ENCODE peak calls at places on chromosome 10, in four cellular contexts. T is Peyer's patch, U is H9, J is right lobe of liver. E is an unnamed sample.

GRCh38 chr10:24723386-24723787 is 300 bp downstream of the ARHGAP21 start:
- DNase-seq in T (peak; percentile 73), U (no peak), J (no peak), E (no peak)

GRCh38 chr10:89515031-89515841 is 20.2 kb downstream of the SLC16A12 start:
- DNase-seq in T (no peak), U (no peak), J (no peak), E (no peak)

GRCh38 chr10:52818019-52818418 is 45.4 kb upstream of the MBL2 start:
- DNase-seq in T (no peak), U (no peak), J (no peak), E (no peak)

GRCh38 chr10:16477757-16478156 is 40.9 kb downstream of the PTER start:
- DNase-seq in T (no peak), U (no peak), J (no peak), E (no peak)

GRCh38 chr10:11403116-11403515 is 208.3 kb downstream of the USP6NL start:
- DNase-seq in T (no peak), U (no peak), J (no peak), E (no peak)

GRCh38 chr10:84156009-84156408 is 16.7 kb downstream of the GHITM start:
- DNase-seq in T (no peak), U (no peak), J (no peak), E (no peak)

GRCh38 chr10:99235872-99236626 is 397 bp upstream of the HPSE2 start:
- DNase-seq in T (no peak), U (peak; percentile 68), J (no peak), E (no peak)

GRCh38 chr10:12350167-12350872 is 973 bp downstream of the CAMK1D start:
- DNase-seq in T (peak; percentile 72), U (peak; percentile 45), J (peak; percentile 57), E (no peak)

GRCh38 chr10:74156919-74157289 is 5.9 kb downstream of the ADK start:
- DNase-seq in T (no peak), U (no peak), J (no peak), E (no peak)

GRCh38 chr10:76274933-76275332 is 843.5 kb downstream of the LRMDA start:
- DNase-seq in T (no peak), U (no peak), J (no peak), E (no peak)

GRCh38 chr10:29590598-29591415 is 44.0 kb downstream of the SVIL start:
- DNase-seq in T (no peak), U (no peak), J (no peak), E (no peak)

GRCh38 chr10:48620719-48621118 is 15.8 kb upstream of the ARHGAP22 start:
- DNase-seq in T (no peak), U (no peak), J (no peak), E (no peak)

GRCh38 chr10:112215342-112215774 is 31.8 kb upstream of the GPAM start:
- DNase-seq in T (no peak), U (no peak), J (peak; percentile 94), E (no peak)

GRCh38 chr10:100743626-100744135 is 1.7 kb upstream of the PAX2 start:
- DNase-seq in T (no peak), U (peak; percentile 71), J (peak; percentile 65), E (peak; percentile 66)

GRCh38 chr10:29304259-29305030 is 15.6 kb downstream of the LYZL1 start:
- DNase-seq in T (no peak), U (peak; percentile 54), J (peak; percentile 72), E (peak; percentile 74)

GRCh38 chr10:121754667-121755066 is 156.4 kb upstream of the FGFR2 start:
- DNase-seq in T (no peak), U (no peak), J (no peak), E (no peak)

GRCh38 chr10:79242620-79243152 is 104.6 kb upstream of the PPIF start:
- DNase-seq in T (no peak), U (peak; percentile 62), J (no peak), E (no peak)

GRCh38 chr10:97686301-97686961 is 610 bp downstream of the AVPI1 start:
- DNase-seq in T (no peak), U (no peak), J (no peak), E (no peak)

GRCh38 chr10:23192741-23193434 is 776 bp downstream of the PTF1A start:
- DNase-seq in T (no peak), U (peak; percentile 64), J (no peak), E (no peak)

GRCh38 chr10:109529258-109529657 is 394.1 kb downstream of the XPNPEP1 start:
- DNase-seq in T (no peak), U (no peak), J (no peak), E (no peak)

GRCh38 chr10:36383349-36383748 is 741.3 kb upstream of the FZD8 start:
- DNase-seq in T (no peak), U (no peak), J (no peak), E (no peak)

GRCh38 chr10:80453715-80454525 is at the start of gene TSPAN14:
- DNase-seq in T (peak; percentile 93), U (peak; percentile 82), J (peak; percentile 89), E (peak; percentile 85)

GRCh38 chr10:45000138-45000763 is 472 bp upstream of the ZNF22 start:
- DNase-seq in T (no peak), U (no peak), J (peak; percentile 75), E (peak; percentile 92)

GRCh38 chr10:87882555-87883294 is 19.3 kb downstream of the PTEN start:
- DNase-seq in T (no peak), U (no peak), J (no peak), E (no peak)

GRCh38 chr10:132685121-132685891 is 100.6 kb downstream of the NKX6-2 start:
- DNase-seq in T (peak; percentile 62), U (peak; percentile 22), J (peak; percentile 39), E (peak; percentile 93)

GRCh38 chr10:12631216-12631615 is 281.9 kb downstream of the CAMK1D start:
- DNase-seq in T (no peak), U (no peak), J (no peak), E (peak; percentile 23)

GRCh38 chr10:28873540-28873939 is 196.2 kb downstream of the BAMBI start:
- DNase-seq in T (peak; percentile 60), U (no peak), J (peak; percentile 73), E (no peak)

GRCh38 chr10:14571866-14572507 is 202.7 kb downstream of the FAM107B start:
- DNase-seq in T (no peak), U (peak; percentile 23), J (peak; percentile 92), E (no peak)

GRCh38 chr10:14570800-14571199 is 203.9 kb downstream of the FAM107B start:
- DNase-seq in T (no peak), U (no peak), J (no peak), E (no peak)

GRCh38 chr10:14573666-14574261 is 200.9 kb downstream of the FAM107B start:
- DNase-seq in T (no peak), U (peak; percentile 2), J (no peak), E (no peak)

GRCh38 chr10:14574885-14575284 is 199.8 kb downstream of the FAM107B start:
- DNase-seq in T (no peak), U (no peak), J (no peak), E (no peak)

DNA sequence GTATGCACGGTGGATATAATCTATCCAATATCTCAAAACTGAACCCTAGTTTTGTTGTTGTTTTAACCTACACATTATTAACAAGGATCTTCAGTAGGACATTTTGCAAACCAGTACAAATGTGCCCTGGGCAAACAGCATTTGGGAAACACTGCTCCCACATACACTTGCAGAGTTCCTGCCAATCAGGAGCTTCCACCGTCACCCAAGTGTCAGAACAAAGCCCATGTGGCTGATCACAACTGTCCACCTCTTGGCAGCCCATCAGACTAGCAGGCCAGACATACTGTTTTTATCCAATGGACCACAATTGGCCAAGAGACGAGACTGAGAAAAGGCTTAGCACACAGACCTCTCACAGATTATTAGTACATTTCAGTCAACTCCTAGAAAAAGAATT is 200.4 kb downstream of the FAM107B start:
- DNase-seq in T (no peak), U (peak; percentile 8), J (no peak), E (no peak)
- H3K4me1 ChIP-seq in T (peaks cover 4% of the 10 kb centered on the region), U (peaks cover 6% of the 10 kb centered on the region), J (peaks cover 25% of the 10 kb centered on the region), E (no peaks in the 10 kb centered on the region)

DNA sequence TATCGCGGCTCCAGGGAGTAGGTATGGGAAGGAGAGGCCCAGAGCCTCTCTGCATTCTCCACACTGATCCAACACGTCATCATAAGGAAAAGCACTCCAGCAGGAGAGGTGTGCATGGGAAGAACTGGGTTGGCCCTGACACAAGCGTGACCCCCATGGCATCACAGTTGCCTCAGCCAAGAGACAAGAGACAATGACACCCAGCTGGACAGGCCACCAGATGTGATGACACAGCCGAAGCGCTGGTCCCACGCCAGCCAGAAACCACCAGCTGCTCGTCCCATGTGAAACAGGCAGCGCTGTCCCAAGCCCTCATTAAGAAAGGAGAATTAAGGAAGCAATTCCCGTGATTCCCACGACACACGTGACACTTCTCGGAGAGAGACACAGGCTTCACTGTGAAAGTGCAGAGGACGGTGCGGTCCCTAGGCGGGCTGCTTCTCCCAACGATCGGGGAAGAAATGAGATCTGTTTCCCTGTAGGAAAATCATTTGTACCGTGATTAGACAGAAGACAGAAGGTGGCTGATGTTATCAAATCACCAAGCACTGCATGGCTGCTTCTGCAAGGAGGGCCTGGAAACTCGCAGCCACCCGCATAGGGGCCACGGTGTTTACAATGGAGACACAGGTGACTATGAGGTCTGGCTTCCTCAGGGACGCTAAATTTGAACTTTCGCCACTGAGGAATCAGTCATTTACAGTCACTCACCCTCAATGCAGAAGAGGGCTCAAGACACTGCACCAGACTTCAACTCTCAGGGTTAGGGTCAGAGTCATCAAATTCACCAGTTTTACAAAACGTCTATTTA is 74.5 kb downstream of the DIP2C start:
- DNase-seq in T (no peak), U (no peak), J (no peak), E (no peak)
- H3K4me1 ChIP-seq in T (peaks cover 35% of the 10 kb centered on the region), U (peaks cover 9% of the 10 kb centered on the region), J (peaks cover 7% of the 10 kb centered on the region), E (no peaks in the 10 kb centered on the region)

DNA sequence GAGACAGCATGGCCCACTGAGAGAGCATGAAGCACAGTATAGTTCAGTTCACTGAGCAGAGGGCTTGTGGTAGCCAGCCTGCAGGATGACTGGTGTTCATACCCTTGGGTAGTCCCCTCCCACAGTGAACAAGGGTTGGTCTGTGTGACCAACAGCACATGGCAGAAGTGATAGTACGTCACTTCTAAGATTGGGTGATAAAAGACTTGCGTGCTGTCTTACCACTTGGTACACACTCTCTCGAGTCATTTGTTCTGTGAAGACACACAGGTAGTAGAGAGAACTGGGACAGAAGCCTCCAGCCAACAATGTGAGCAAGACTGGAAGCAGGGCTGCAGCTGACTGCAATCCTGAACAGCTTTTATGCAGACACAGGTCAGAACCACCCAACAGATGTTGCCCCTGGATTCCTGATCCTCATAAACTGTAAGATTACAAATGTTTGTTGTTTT is 14.6 kb downstream of the EPC1 start:
- DNase-seq in T (no peak), U (no peak), J (no peak), E (no peak)
- H3K4me1 ChIP-seq in T (peaks cover 89% of the 10 kb centered on the region), U (peaks cover 6% of the 10 kb centered on the region), J (peaks cover 20% of the 10 kb centered on the region), E (no peaks in the 10 kb centered on the region)

GRCh38 chr10:102405632-102406031 is 10.1 kb downstream of the NFKB2 start:
- DNase-seq in T (no peak), U (no peak), J (no peak), E (no peak)
- H3K4me1 ChIP-seq in T (peaks cover 24% of the 10 kb centered on the region), U (no peaks in the 10 kb centered on the region), J (no peaks in the 10 kb centered on the region), E (no peaks in the 10 kb centered on the region)

DNA sequence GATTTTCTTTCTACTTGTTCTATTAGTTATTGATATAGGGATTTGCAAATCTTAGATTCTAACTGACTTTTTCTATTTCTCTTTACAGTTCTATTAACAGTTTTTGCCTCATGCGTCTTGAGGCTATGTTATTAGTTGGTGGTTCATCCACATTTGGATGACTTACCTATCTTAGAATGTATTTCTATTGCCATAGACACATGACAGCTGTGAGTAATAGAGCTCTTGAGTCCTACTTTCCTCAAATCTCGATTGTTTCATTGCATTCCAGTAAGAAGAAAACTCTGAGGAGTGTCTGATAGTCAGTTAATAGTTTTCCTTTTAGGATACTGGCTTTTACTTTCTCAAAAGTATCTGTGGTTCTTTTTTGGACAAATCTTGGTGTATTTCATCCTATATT is 241.4 kb upstream of the ZNF32 start:
- DNase-seq in T (no peak), U (no peak), J (no peak), E (no peak)
- H3K4me1 ChIP-seq in T (no peaks in the 10 kb centered on the region), U (no peaks in the 10 kb centered on the region), J (no peaks in the 10 kb centered on the region), E (peaks cover 20% of the 10 kb centered on the region)